ENCODE peak calls at places on chromosome 12, in four cellular contexts. J is fibroblast of lung, O is spleen, S is neuronal stem cell. H is an unnamed sample. For H3K36me3, the result is how much of the 10 kb centered on the place peaks cover.

GRCh38 chr12:75815756-75816155 is 215.8 kb downstream of the PHLDA1 start:
- DNase-seq in J (peak), O (no peak), S (no peak), H (no peak)

GRCh38 chr12:4775936-4776335 is 55.7 kb downstream of the GALNT8 start:
- DNase-seq in J (no peak), O (no peak), S (no peak), H (no peak)

GRCh38 chr12:25495336-25496097 is 57.6 kb downstream of the LMNTD1 start:
- DNase-seq in J (peak), O (no peak), S (no peak), H (no peak)

GRCh38 chr12:126107659-126108058 is 1042.4 kb downstream of the AACS start:
- DNase-seq in J (no peak), O (no peak), S (peak), H (no peak)

GRCh38 chr12:76720068-76720467 is 43.8 kb upstream of the ZDHHC17 start:
- DNase-seq in J (no peak), O (no peak), S (no peak), H (no peak)

GRCh38 chr12:22116376-22116775 is 70.4 kb downstream of the CMAS start:
- DNase-seq in J (no peak), O (no peak), S (no peak), H (no peak)

GRCh38 chr12:120010661-120011230 is 21.7 kb downstream of the BICDL1 start:
- DNase-seq in J (no peak), O (no peak), S (no peak), H (no peak)

GRCh38 chr12:7712841-7713442 is 1.7 kb downstream of the DPPA3 start:
- DNase-seq in J (no peak), O (no peak), S (no peak), H (no peak)

GRCh38 chr12:113296557-113297213 is 38.2 kb downstream of the SLC8B1 start:
- DNase-seq in J (no peak), O (no peak), S (no peak), H (no peak)
- H3K36me3 ChIP-seq in J (under half), O (half or more), S (under half), H (under half)

DNA sequence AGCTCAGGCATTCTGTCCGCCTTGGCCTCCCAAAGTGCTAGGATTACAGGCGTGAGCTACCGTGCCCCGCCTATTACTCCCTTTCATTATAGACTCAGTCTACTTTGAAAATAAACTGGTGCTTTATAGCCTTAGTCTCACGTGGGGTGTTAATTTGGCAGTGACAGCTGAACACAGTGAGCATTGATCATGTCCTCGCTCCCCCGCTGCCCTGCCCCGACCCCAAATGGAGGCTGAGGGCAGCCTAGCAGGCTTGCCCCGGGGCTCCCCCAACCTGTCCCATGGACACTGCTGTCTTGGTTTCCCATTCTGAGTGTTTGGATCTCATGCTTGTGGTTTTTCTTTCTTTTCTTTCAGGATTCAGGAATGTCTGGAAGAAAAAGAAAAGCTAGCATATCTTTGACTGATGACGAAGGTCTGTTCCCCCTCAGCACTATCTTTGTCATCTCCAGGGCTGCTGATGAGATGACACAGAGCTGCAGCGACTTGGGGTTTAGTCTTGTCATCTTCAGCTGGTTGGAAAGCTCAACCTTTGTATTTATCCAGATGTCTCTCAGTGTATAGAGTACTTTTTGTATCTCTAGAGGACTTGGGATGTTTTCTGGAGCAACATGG is 42.2 kb downstream of the EP400 start:
- DNase-seq in J (no peak), O (no peak), S (no peak), H (no peak)
- H3K36me3 ChIP-seq in J (under half), O (half or more), S (under half), H (under half)

GRCh38 chr12:121314441-121314840 is 17.9 kb upstream of the CAMKK2 start:
- DNase-seq in J (no peak), O (no peak), S (no peak), H (no peak)
- H3K36me3 ChIP-seq in J (under half), O (half or more), S (under half), H (under half)

DNA sequence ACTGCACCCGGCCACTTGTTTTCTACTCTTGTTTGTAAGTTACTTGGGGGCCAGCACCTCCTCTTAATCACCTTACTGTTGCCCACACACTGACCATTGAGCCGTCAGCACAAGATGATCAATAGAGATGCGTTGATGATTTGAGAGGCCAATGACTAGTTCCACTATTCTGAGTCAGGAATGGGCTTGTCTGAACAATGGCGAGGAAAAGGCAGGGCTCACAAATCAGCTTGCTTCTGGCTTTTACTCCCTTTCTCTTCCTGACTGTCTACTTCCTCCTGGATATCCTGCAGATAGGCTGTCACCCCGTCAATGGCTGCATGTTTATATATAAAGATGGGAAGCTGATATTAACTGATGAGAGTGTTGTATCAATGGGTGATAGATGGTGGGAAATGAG is 29.1 kb upstream of the HDAC7 start:
- DNase-seq in J (no peak), O (no peak), S (no peak), H (no peak)
- H3K36me3 ChIP-seq in J (under half), O (half or more), S (under half), H (under half)

GRCh38 chr12:48131517-48131916 is 12.4 kb downstream of the PFKM start:
- DNase-seq in J (no peak), O (no peak), S (no peak), H (no peak)

GRCh38 chr12:48125985-48126384 is 6.8 kb downstream of the PFKM start:
- DNase-seq in J (no peak), O (no peak), S (no peak), H (no peak)

GRCh38 chr12:48126953-48127630 is 7.9 kb downstream of the PFKM start:
- DNase-seq in J (no peak), O (no peak), S (no peak), H (no peak)

GRCh38 chr12:48132826-48133225 is 13.7 kb downstream of the PFKM start:
- DNase-seq in J (no peak), O (no peak), S (no peak), H (no peak)

GRCh38 chr12:48128800-48129199 is 9.6 kb downstream of the PFKM start:
- DNase-seq in J (no peak), O (no peak), S (no peak), H (no peak)
- H3K36me3 ChIP-seq in J (under half), O (half or more), S (under half), H (under half)

DNA sequence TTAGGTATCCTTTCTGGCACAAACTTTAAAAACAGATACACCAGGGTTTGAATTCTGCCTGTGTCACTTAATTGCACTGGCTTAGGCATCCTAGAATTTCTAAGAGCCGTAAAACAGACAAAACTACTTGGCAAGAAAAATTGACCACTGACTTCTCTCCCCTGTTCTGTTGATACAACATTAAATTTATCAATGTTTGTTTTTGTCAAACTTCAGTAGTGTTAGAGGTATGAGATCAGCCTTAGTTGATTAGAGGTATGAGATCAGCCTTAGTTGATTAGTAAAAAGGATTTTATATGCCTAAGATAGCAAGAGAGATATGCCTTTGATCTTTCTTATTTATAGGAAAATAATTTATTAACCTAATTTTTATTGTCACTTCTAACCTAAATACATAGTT is 283.2 kb downstream of the FBXL14 start:
- DNase-seq in J (no peak), O (no peak), S (no peak), H (no peak)
- H3K36me3 ChIP-seq in J (under half), O (under half), S (under half), H (under half)

GRCh38 chr12:104121001-104121400 is 17.0 kb downstream of the NFYB start:
- DNase-seq in J (peak), O (no peak), S (no peak), H (no peak)
- H3K36me3 ChIP-seq in J (under half), O (half or more), S (under half), H (under half)

H was measured in GM06990.